ENCODE peak calls at places on chromosome 1, in ten cellular contexts. L is mammary epithelial cell, N is psoas muscle, W is neuronal stem cell, K is tibial nerve, G is WERI-Rb-1, S is iPS DF 6.9, V is osteoblast, R is adrenal gland, P is ovary. D is an unnamed sample.
A peak's percentile ranks its signal among the peaks of the same experiment; 100 is the strongest.

GRCh38 chr1:67308136-67308535 is 463 bp downstream of the IL12RB2 start:
- DNase-seq in N (no peak), L (no peak), P (no peak), K (no peak), S (no peak), R (no peak), W (no peak), G (no peak), V (no peak), D (no peak)

GRCh38 chr1:244403431-244403830 is 48.3 kb downstream of the ADSS2 start:
- DNase-seq in P (no peak), L (no peak), G (no peak), W (no peak), S (no peak), R (no peak), V (no peak), K (no peak), N (no peak), D (no peak)

GRCh38 chr1:19468397-19468956 is 16.9 kb downstream of the CAPZB start:
- DNase-seq in P (no peak), N (no peak), W (no peak), V (no peak), G (no peak), L (no peak), R (peak; percentile 57), K (no peak), S (no peak), D (no peak)

GRCh38 chr1:201721131-201722049 is 107.6 kb upstream of the IPO9 start:
- DNase-seq in G (peak; percentile 82), V (peak; percentile 90), L (no peak), N (no peak), R (no peak), P (no peak), K (no peak), W (no peak), S (no peak), D (no peak)

GRCh38 chr1:34885405-34886247 is 26.1 kb upstream of the SMIM12 start:
- DNase-seq in W (peak; percentile 43), K (no peak), L (no peak), G (no peak), P (no peak), S (peak; percentile 16), V (peak; percentile 90), N (peak; percentile 45), R (peak; percentile 37), D (peak; percentile 22)

GRCh38 chr1:111507411-111508201 is 4.2 kb upstream of the ADORA3 start:
- DNase-seq in P (peak; percentile 78), K (no peak), G (peak; percentile 85), R (peak; percentile 82), S (peak; percentile 18), V (peak; percentile 82), L (peak; percentile 60), W (peak; percentile 55), N (peak; percentile 80), D (peak; percentile 64)

GRCh38 chr1:230747139-230747730 is at the start of gene CAPN9:
- DNase-seq in R (no peak), K (no peak), W (no peak), G (no peak), P (no peak), S (no peak), N (no peak), V (peak; percentile 58), L (no peak), D (no peak)

GRCh38 chr1:12477936-12478611 is 139.9 kb downstream of the DHRS3 start:
- DNase-seq in W (no peak), R (peak; percentile 76), N (peak; percentile 81), K (peak; percentile 64), S (no peak), G (no peak), V (peak; percentile 85), L (peak; percentile 96), P (peak; percentile 93), D (peak; percentile 96)

GRCh38 chr1:25619101-25619890 is 2.7 kb downstream of the MAN1C1 start:
- DNase-seq in V (peak; percentile 89), R (peak; percentile 23), W (peak; percentile 75), G (peak; percentile 91), N (peak; percentile 44), K (no peak), S (peak; percentile 41), L (no peak), P (peak; percentile 61), D (peak; percentile 32)

GRCh38 chr1:109630881-109631512 is 11.4 kb downstream of the AMPD2 start:
- DNase-seq in V (no peak), L (no peak), N (no peak), P (no peak), S (no peak), W (no peak), K (no peak), G (no peak), R (no peak), D (no peak)

GRCh38 chr1:193850745-193851144 is 664.3 kb upstream of the B3GALT2 start:
- DNase-seq in L (no peak), P (no peak), N (no peak), V (no peak), R (no peak), W (no peak), S (no peak), G (no peak), K (no peak), D (no peak)

GRCh38 chr1:234214129-234214910 is 158.9 kb upstream of the COA6 start:
- DNase-seq in G (peak; percentile 74), L (peak; percentile 58), R (peak; percentile 20), V (no peak), N (peak; percentile 26), K (no peak), W (peak; percentile 23), P (no peak), S (no peak), D (no peak)

GRCh38 chr1:180360333-180361075 is 130.4 kb downstream of the LHX4 start:
- DNase-seq in S (no peak), V (no peak), N (no peak), L (peak; percentile 82), K (no peak), G (no peak), W (no peak), R (no peak), P (no peak), D (no peak)

GRCh38 chr1:109167114-109167513 is 46.6 kb upstream of the SARS1 start:
- DNase-seq in S (no peak), K (no peak), W (no peak), G (no peak), N (no peak), R (no peak), V (peak; percentile 62), L (no peak), P (no peak), D (no peak)

GRCh38 chr1:95035536-95035935 is 37.2 kb downstream of the ALG14 start:
- DNase-seq in N (no peak), S (no peak), K (no peak), P (no peak), V (peak; percentile 26), L (peak; percentile 93), R (no peak), W (no peak), G (no peak), D (no peak)

GRCh38 chr1:10025354-10025753 is 7.4 kb upstream of the UBE4B start:
- DNase-seq in N (no peak), V (no peak), W (no peak), K (no peak), L (no peak), G (no peak), P (no peak), S (no peak), R (no peak), D (no peak)

GRCh38 chr1:78171736-78172590 is 126.2 kb downstream of the GIPC2 start:
- DNase-seq in L (peak; percentile 67), R (no peak), G (no peak), N (no peak), K (no peak), P (no peak), V (peak; percentile 58), S (no peak), W (no peak), D (peak; percentile 9)

GRCh38 chr1:231357831-231358354 is 19.8 kb downstream of the SPRTN start:
- DNase-seq in R (peak; percentile 56), V (peak; percentile 53), S (no peak), L (peak; percentile 82), W (peak; percentile 38), K (no peak), P (no peak), G (peak; percentile 31), N (no peak), D (peak; percentile 82)

GRCh38 chr1:27785763-27786162 is 12.7 kb downstream of the STX12 start:
- DNase-seq in N (no peak), W (no peak), R (peak; percentile 24), G (no peak), L (peak; percentile 55), S (no peak), P (no peak), K (no peak), V (peak; percentile 79), D (peak; percentile 27)
- H3K36me3 ChIP-seq in N (no peaks in the 10 kb centered on the region), W (no peaks in the 10 kb centered on the region), R (peaks cover 10% of the 10 kb centered on the region), G (peaks cover 11% of the 10 kb centered on the region), L (peaks cover 3% of the 10 kb centered on the region), S (no peaks in the 10 kb centered on the region), P (no peaks in the 10 kb centered on the region), K (peaks cover 14% of the 10 kb centered on the region), V (peaks cover 10% of the 10 kb centered on the region), D (no peaks in the 10 kb centered on the region)

GRCh38 chr1:159428536-159428935 is 3.5 kb upstream of the OR10J4 start:
- DNase-seq in R (no peak), S (no peak), P (no peak), G (no peak), N (no peak), L (no peak), V (no peak), W (no peak), K (no peak), D (no peak)
- H3K36me3 ChIP-seq in R (no peaks in the 10 kb centered on the region), S (no peaks in the 10 kb centered on the region), P (no peaks in the 10 kb centered on the region), G (no peaks in the 10 kb centered on the region), N (no peaks in the 10 kb centered on the region), L (no peaks in the 10 kb centered on the region), V (no peaks in the 10 kb centered on the region), W (no peaks in the 10 kb centered on the region), K (no peaks in the 10 kb centered on the region), D (no peaks in the 10 kb centered on the region)

GRCh38 chr1:23330846-23331245 is 13.2 kb downstream of the HNRNPR start:
- DNase-seq in R (no peak), P (no peak), G (no peak), V (no peak), W (no peak), S (no peak), N (no peak), L (no peak), K (no peak), D (no peak)

DNA sequence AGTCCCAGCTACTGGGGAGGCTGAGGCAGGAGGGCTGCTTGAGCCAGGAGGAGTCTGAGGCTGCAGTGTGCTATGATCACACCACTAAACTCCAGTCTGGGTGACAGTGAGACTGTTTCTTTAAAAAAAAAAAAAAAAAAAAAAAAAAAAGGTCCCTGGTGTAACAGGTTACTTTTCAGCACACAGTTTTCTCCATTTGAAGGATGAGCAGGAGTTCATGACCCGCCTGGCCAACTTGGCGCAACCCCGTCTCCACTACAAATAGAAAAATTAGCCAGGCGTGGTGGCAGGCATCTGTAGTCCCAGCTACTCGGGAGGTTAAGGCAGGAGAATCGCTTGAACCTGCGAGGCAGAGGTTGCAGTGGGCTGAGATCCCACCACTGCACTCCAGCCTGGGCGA is 12.4 kb downstream of the HNRNPR start:
- DNase-seq in R (no peak), P (no peak), N (no peak), W (no peak), V (no peak), S (no peak), L (no peak), G (no peak), K (no peak), D (no peak)
- H3K36me3 ChIP-seq in R (peaks cover 92% of the 10 kb centered on the region), P (no peaks in the 10 kb centered on the region), N (peaks cover 10% of the 10 kb centered on the region), W (peaks cover 37% of the 10 kb centered on the region), V (peaks cover 82% of the 10 kb centered on the region), S (peaks cover 26% of the 10 kb centered on the region), L (peaks cover 40% of the 10 kb centered on the region), G (peaks cover 98% of the 10 kb centered on the region), K (peaks cover 93% of the 10 kb centered on the region), D (peaks cover 20% of the 10 kb centered on the region)

GRCh38 chr1:165876121-165876520 is 48.7 kb downstream of the UCK2 start:
- DNase-seq in V (no peak), G (no peak), K (no peak), W (no peak), S (no peak), R (no peak), L (no peak), N (no peak), P (no peak), D (no peak)
- H3K36me3 ChIP-seq in V (no peaks in the 10 kb centered on the region), G (peaks cover 25% of the 10 kb centered on the region), K (no peaks in the 10 kb centered on the region), W (no peaks in the 10 kb centered on the region), S (no peaks in the 10 kb centered on the region), R (no peaks in the 10 kb centered on the region), L (peaks cover 3% of the 10 kb centered on the region), N (no peaks in the 10 kb centered on the region), P (no peaks in the 10 kb centered on the region), D (no peaks in the 10 kb centered on the region)